ENCODE peak calls at places on chromosomes 4 and X, in nine cellular contexts. Z, H, G, B, S, J, K, L and U are unnamed samples.

GRCh38 chr4:123856689-123857545 is 460.3 kb downstream of the SPRY1 start:
- DNase-seq in Z (peak), H (no peak), G (no peak), B (peak), S (no peak), J (no peak), K (peak), L (peak), U (peak)

GRCh38 chr4:173572493-173573129 is 42.6 kb upstream of the HAND2 start:
- DNase-seq in Z (no peak), H (no peak), G (no peak), B (no peak), S (no peak), J (no peak), K (no peak), L (no peak), U (no peak)

GRCh38 chr4:73721419-73721818 is 18.9 kb upstream of the CXCL8 start:
- DNase-seq in Z (no peak), H (no peak), G (no peak), B (peak), S (no peak), J (no peak), K (no peak), L (no peak), U (no peak)

GRCh38 chr4:73187325-73187724 is 71.3 kb downstream of the ANKRD17 start:
- DNase-seq in Z (no peak), H (no peak), G (no peak), B (peak), S (no peak), J (no peak), K (no peak), L (no peak), U (no peak)

GRCh38 chr4:12186526-12186925 is 757.8 kb upstream of the HS3ST1 start:
- DNase-seq in Z (no peak), H (no peak), G (no peak), B (no peak), S (no peak), J (no peak), K (no peak), L (no peak), U (no peak)

GRCh38 chrX:24479924-24480722 is 15.0 kb downstream of the PDK3 start:
- DNase-seq in Z (no peak), H (no peak), G (no peak), B (no peak), S (peak), J (peak), K (no peak), L (peak), U (no peak)

GRCh38 chr4:26342328-26343040 is 21.7 kb downstream of the RBPJ start:
- DNase-seq in Z (no peak), H (peak), G (no peak), B (peak), S (no peak), J (no peak), K (no peak), L (no peak), U (no peak)

GRCh38 chrX:120536056-120536455 is 24.7 kb downstream of the CUL4B start:
- DNase-seq in Z (no peak), H (no peak), G (no peak), B (no peak), S (no peak), J (no peak), K (no peak), L (no peak), U (no peak)

GRCh38 chr4:81352476-81352875 is 119.2 kb downstream of the RASGEF1B start:
- DNase-seq in Z (no peak), H (no peak), G (no peak), B (peak), S (no peak), J (no peak), K (no peak), L (no peak), U (no peak)

GRCh38 chrX:65933085-65933589 is 106.7 kb downstream of the VSIG4 start:
- DNase-seq in Z (no peak), H (peak), G (no peak), B (no peak), S (no peak), J (no peak), K (no peak), L (no peak), U (no peak)

GRCh38 chr4:74440356-74440755 is 4.6 kb upstream of the AREG start:
- DNase-seq in Z (no peak), H (no peak), G (no peak), B (no peak), S (no peak), J (no peak), K (no peak), L (no peak), U (no peak)

GRCh38 chr4:4260185-4260751 is 12.2 kb upstream of the TMEM128 start:
- DNase-seq in Z (no peak), H (peak), G (no peak), B (peak), S (no peak), J (no peak), K (no peak), L (no peak), U (no peak)

GRCh38 chr4:13704761-13705160 is 77.2 kb upstream of the BOD1L1 start:
- DNase-seq in Z (no peak), H (no peak), G (no peak), B (no peak), S (no peak), J (no peak), K (no peak), L (no peak), U (no peak)

GRCh38 chr4:109928327-109929045 is 15.8 kb downstream of the EGF start:
- DNase-seq in Z (no peak), H (no peak), G (no peak), B (no peak), S (no peak), J (no peak), K (no peak), L (no peak), U (no peak)

GRCh38 chr4:48699470-48699869 is 80.6 kb downstream of the FRYL start:
- DNase-seq in Z (no peak), H (peak), G (no peak), B (no peak), S (no peak), J (no peak), K (no peak), L (no peak), U (no peak)

GRCh38 chr4:3399277-3400194 is 42.2 kb upstream of the HGFAC start:
- DNase-seq in Z (peak), H (peak), G (no peak), B (no peak), S (no peak), J (no peak), K (no peak), L (no peak), U (no peak)